ENCODE peak calls at places on chromosomes 1 and 21, in four cellular contexts. One of them, this sample, is unnamed.

GRCh38 chr1:45272943-45273342 is 53.8 kb upstream of the HPDL start:
- DNase-seq in uterus: no peak
- DNase-seq in H1: no peak
- DNase-seq in neural progenitor cell: no peak
- DNase-seq in this sample: peak; percentile 26

GRCh38 chr21:40049031-40049958 is 182.1 kb downstream of the PCP4 start:
- DNase-seq in uterus: peak; percentile 72
- DNase-seq in neural progenitor cell: no peak
- DNase-seq in H1: no peak
- DNase-seq in this sample: no peak

GRCh38 chr1:44423706-44424546 is 18.9 kb downstream of the RNF220 start:
- DNase-seq in neural progenitor cell: no peak
- DNase-seq in uterus: peak; percentile 56
- DNase-seq in H1: no peak
- DNase-seq in this sample: peak; percentile 6

GRCh38 chr1:216034506-216034905 is 388.7 kb downstream of the USH2A start:
- DNase-seq in uterus: no peak
- DNase-seq in neural progenitor cell: peak; percentile 69
- DNase-seq in H1: no peak
- DNase-seq in this sample: no peak

GRCh38 chr1:16021681-16022080 is at the start of gene CLCNKA:
- DNase-seq in uterus: no peak
- DNase-seq in neural progenitor cell: no peak
- DNase-seq in H1: no peak
- DNase-seq in this sample: no peak

GRCh38 chr1:119605686-119606085 is 42.4 kb downstream of the ZNF697 start:
- DNase-seq in uterus: no peak
- DNase-seq in neural progenitor cell: no peak
- DNase-seq in H1: no peak
- DNase-seq in this sample: no peak

GRCh38 chr1:223748773-223749733 is 36.7 kb downstream of the CAPN2 start:
- DNase-seq in H1: peak; percentile 76
- DNase-seq in uterus: peak; percentile 61
- DNase-seq in neural progenitor cell: peak; percentile 81
- DNase-seq in this sample: no peak

GRCh38 chr1:25540750-25541350 is 2.6 kb upstream of the LDLRAP1 start:
- DNase-seq in neural progenitor cell: no peak
- DNase-seq in H1: no peak
- DNase-seq in uterus: no peak
- DNase-seq in this sample: no peak

DNA sequence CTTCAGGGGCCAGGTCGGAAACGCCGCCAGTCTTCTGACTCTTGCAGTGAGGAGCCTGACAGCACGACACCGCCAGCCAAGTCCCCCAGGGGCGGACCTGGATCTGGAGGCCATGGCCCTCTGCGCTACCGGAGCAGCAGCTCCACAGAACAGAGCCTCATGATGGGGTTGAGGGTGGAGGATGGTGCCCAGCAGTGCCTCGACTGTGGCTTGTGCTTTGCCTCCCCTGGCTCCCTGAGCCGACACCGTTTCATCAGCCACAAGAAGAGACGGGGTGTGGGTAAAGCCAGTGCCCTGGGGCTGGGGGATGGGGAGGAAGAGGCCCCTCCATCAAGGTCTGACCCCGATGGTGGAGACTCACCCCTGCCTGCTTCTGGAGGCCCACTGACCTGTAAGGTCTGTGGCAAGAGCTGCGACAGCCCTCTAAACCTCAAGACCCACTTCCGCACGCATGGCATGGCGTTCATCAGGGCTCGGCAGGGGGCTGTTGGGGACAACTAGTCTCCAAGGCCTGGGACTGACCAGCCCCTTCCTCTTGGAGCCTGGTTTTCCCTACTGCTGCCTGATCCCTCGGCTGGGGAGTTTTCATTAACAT is 8.7 kb downstream of the ZNF687 start:
- DNase-seq in H1: no peak
- DNase-seq in uterus: no peak
- DNase-seq in neural progenitor cell: no peak
- DNase-seq in this sample: no peak
- H3K4me3 ChIP-seq in H1: no peak overlapping the region
- H3K4me3 ChIP-seq in uterus: no peak overlapping the region
- H3K4me3 ChIP-seq in neural progenitor cell: no peak overlapping the region
- H3K4me3 ChIP-seq in this sample: no peak overlapping the region

DNA sequence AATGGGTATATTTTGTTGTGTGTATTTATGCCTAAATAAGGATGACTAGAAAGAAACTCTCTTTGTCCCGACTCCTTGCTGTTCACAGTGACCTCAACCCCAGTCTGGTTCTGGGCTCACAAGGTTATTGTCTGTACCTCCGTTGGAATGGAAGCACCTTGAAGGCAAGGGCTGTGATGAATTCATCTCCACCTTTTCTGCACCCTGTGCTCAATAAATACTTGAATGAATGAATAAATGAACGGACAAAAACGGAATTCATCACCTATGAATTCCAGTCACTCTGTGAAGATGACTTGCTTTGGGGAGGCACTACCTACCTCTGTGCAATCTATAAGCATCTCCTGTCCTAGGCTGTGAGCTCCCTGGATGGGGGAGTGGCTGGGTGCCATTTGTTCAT is 39.3 kb downstream of the HSPG2 start:
- DNase-seq in neural progenitor cell: no peak
- DNase-seq in H1: no peak
- DNase-seq in uterus: no peak
- DNase-seq in this sample: no peak
- H3K27ac ChIP-seq in neural progenitor cell: no peak overlapping the region
- H3K27ac ChIP-seq in H1: no peak overlapping the region
- H3K27ac ChIP-seq in uterus: peak overlapping the region; percentile 93
- H3K27ac ChIP-seq in this sample: no peak overlapping the region

GRCh38 chr1:173477286-173478098 is at the start of gene PRDX6:
- DNase-seq in H1: peak; percentile 84
- DNase-seq in uterus: peak; percentile 90
- DNase-seq in neural progenitor cell: no peak
- DNase-seq in this sample: peak; percentile 44

GRCh38 chr1:173481195-173481772 is 4.1 kb downstream of the PRDX6 start:
- DNase-seq in H1: no peak
- DNase-seq in uterus: no peak
- DNase-seq in neural progenitor cell: no peak
- DNase-seq in this sample: no peak

GRCh38 chr1:173476664-173477285 is 360 bp upstream of the PRDX6 start:
- DNase-seq in H1: peak; percentile 86
- DNase-seq in neural progenitor cell: peak; percentile 97
- DNase-seq in uterus: peak; percentile 91
- DNase-seq in this sample: no peak

GRCh38 chr1:173478099-173478555 is 992 bp downstream of the PRDX6 start:
- DNase-seq in H1: no peak
- DNase-seq in uterus: peak; percentile 71
- DNase-seq in neural progenitor cell: peak; percentile 27
- DNase-seq in this sample: no peak

DNA sequence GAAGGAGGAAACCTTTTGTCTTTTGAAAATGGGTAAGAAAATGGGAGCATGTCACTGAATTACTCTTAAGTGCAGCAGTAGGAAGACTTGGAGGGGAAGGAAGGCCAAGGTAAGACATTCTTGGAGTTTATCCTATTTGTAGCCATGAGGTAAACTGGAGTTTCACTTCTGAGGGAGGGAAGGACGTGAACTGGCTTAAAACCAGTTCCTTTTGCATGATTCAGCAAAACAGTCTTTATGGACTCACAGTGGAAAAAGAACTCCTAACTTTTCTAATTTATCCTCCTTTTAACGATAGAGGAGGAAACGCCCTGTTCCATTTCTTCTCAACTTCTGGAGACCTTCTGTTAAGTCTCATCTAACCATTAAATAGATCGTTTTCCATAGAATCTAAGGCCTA is 2.5 kb downstream of the PRDX6 start:
- DNase-seq in H1: no peak
- DNase-seq in neural progenitor cell: no peak
- DNase-seq in uterus: no peak
- DNase-seq in this sample: no peak
- H3K4me3 ChIP-seq in H1: peak overlapping the region; percentile 11
- H3K4me3 ChIP-seq in neural progenitor cell: peak overlapping the region; percentile 97
- H3K4me3 ChIP-seq in uterus: peak overlapping the region; percentile 87
- H3K4me3 ChIP-seq in this sample: peak overlapping the region; percentile 89

GRCh38 chr1:26864610-26865480 is 1.9 kb downstream of the SFN start:
- DNase-seq in neural progenitor cell: peak; percentile 98
- DNase-seq in uterus: peak; percentile 98
- DNase-seq in H1: peak; percentile 97
- DNase-seq in this sample: peak; percentile 96

GRCh38 chr1:26861286-26861701 is 1.7 kb upstream of the SFN start:
- DNase-seq in uterus: no peak
- DNase-seq in neural progenitor cell: peak; percentile 35
- DNase-seq in H1: no peak
- DNase-seq in this sample: no peak

GRCh38 chr1:26862781-26863676 is at the start of gene SFN:
- DNase-seq in neural progenitor cell: peak; percentile 41
- DNase-seq in H1: peak; percentile 95
- DNase-seq in uterus: no peak
- DNase-seq in this sample: no peak

GRCh38 chr1:26861889-26862371 is 1.0 kb upstream of the SFN start:
- DNase-seq in uterus: no peak
- DNase-seq in neural progenitor cell: no peak
- DNase-seq in H1: no peak
- DNase-seq in this sample: no peak

GRCh38 chr1:26863677-26864060 is 720 bp downstream of the SFN start:
- DNase-seq in uterus: no peak
- DNase-seq in H1: no peak
- DNase-seq in neural progenitor cell: no peak
- DNase-seq in this sample: no peak
- H3K27ac ChIP-seq in uterus: no peak overlapping the region
- H3K27ac ChIP-seq in H1: no peak overlapping the region
- H3K27ac ChIP-seq in neural progenitor cell: no peak overlapping the region
- H3K27ac ChIP-seq in this sample: no peak overlapping the region

This sample was measured in AG04450.